ENCODE peak calls at places on chromosomes 13 and 19, in nine cellular contexts. E is fibroblast of mammary gland, D is A549, G is SK-N-SH, V is Calu3, W is pancreas, I is uterus, P is left ventricle myocardium inferior, X is HFF-Myc. M is an unnamed sample.

GRCh38 chr13:82292334-82292733 is 1589.9 kb downstream of the SLITRK1 start:
- DNase-seq in G (no peak), X (no peak), V (no peak), D (no peak), E (no peak), I (no peak), P (no peak), W (no peak), M (no peak)

GRCh38 chr19:51354103-51354741 is 12.0 kb downstream of the ETFB start:
- DNase-seq in E (no peak), W (no peak), D (no peak), P (no peak), I (no peak), G (no peak), X (no peak), V (no peak), M (no peak)

GRCh38 chr13:41587490-41587889 is 130.1 kb downstream of the RGCC start:
- DNase-seq in X (no peak), G (no peak), V (no peak), P (no peak), I (no peak), E (no peak), W (no peak), D (no peak), M (no peak)

GRCh38 chr13:25248071-25248470 is 39.2 kb downstream of the MTMR6 start:
- DNase-seq in V (no peak), P (no peak), I (no peak), X (no peak), E (no peak), W (no peak), D (no peak), G (no peak), M (no peak)

GRCh38 chr13:79483302-79483701 is 2.3 kb downstream of the NDFIP2 start:
- DNase-seq in P (no peak), V (no peak), D (no peak), X (peak), E (peak), G (no peak), W (no peak), I (no peak), M (no peak)

GRCh38 chr19:47232422-47233211 is 1.6 kb upstream of the BBC3 start:
- DNase-seq in V (peak), E (peak), I (no peak), G (no peak), W (peak), D (no peak), P (no peak), X (peak), M (peak)

GRCh38 chr13:39167018-39167417 is 128.8 kb downstream of the NHLRC3 start:
- DNase-seq in V (no peak), P (no peak), X (no peak), I (no peak), D (no peak), G (no peak), E (no peak), W (no peak), M (no peak)

GRCh38 chr19:23070353-23070781 is 46.5 kb upstream of the ZNF730 start:
- DNase-seq in E (peak), W (peak), V (no peak), X (peak), D (no peak), I (peak), G (peak), P (peak), M (no peak)

GRCh38 chr19:34128558-34129250 is 43.6 kb upstream of the LSM14A start:
- DNase-seq in E (peak), V (no peak), I (no peak), G (no peak), X (no peak), P (no peak), D (no peak), W (no peak), M (no peak)

GRCh38 chr19:43700368-43701015 is 15.4 kb upstream of the IRGC start:
- DNase-seq in P (peak), D (no peak), V (no peak), X (peak), I (peak), W (no peak), E (peak), G (no peak), M (no peak)

GRCh38 chr19:43776285-43776684 is 4.5 kb downstream of the KCNN4 start:
- DNase-seq in I (no peak), P (no peak), V (no peak), E (no peak), X (no peak), D (no peak), G (no peak), W (no peak), M (no peak)

GRCh38 chr13:44432595-44432994 is 59.0 kb downstream of the SERP2 start:
- DNase-seq in I (no peak), X (no peak), P (no peak), E (peak), V (no peak), W (no peak), D (no peak), G (no peak), M (no peak)

GRCh38 chr19:19439083-19439482 is 33.6 kb downstream of the GATAD2A start:
- DNase-seq in V (no peak), X (no peak), W (no peak), D (no peak), I (no peak), E (no peak), G (no peak), P (no peak), M (no peak)

GRCh38 chr19:4504297-4504701 is 14.0 kb downstream of the PLIN4 start:
- DNase-seq in P (no peak), E (no peak), X (no peak), W (no peak), V (no peak), I (no peak), D (no peak), G (no peak), M (no peak)

GRCh38 chr19:31943305-31943704 is 402.1 kb upstream of the ZNF507 start:
- DNase-seq in V (no peak), D (no peak), W (no peak), I (no peak), G (peak), X (no peak), P (no peak), E (no peak), M (no peak)

GRCh38 chr19:43464089-43464775 is 1.2 kb downstream of the LYPD3 start:
- DNase-seq in W (peak), E (no peak), D (no peak), P (peak), G (peak), V (peak), X (no peak), I (peak), M (no peak)

GRCh38 chr13:32142956-32143375 is 111.4 kb downstream of the FRY start:
- DNase-seq in E (peak), D (no peak), W (no peak), V (peak), P (no peak), I (no peak), G (peak), X (peak), M (no peak)

GRCh38 chr19:51145926-51146493 is 3.9 kb downstream of the SIGLEC7 start:
- DNase-seq in X (no peak), P (no peak), I (no peak), W (no peak), E (no peak), G (no peak), V (no peak), D (no peak), M (no peak)

GRCh38 chr19:290539-291521 is at the start of gene PLPP2:
- DNase-seq in V (peak), E (no peak), W (peak), D (peak), X (no peak), P (no peak), G (peak), I (peak), M (peak)

GRCh38 chr19:48393559-48394330 is at the start of gene GRIN2D:
- DNase-seq in G (peak), D (no peak), X (no peak), P (no peak), W (peak), I (no peak), E (no peak), V (no peak), M (no peak)
- TF ChIP-seq CTCF in G (peak), D (no peak), X (peak), P (no peak), W (no peak), I (no peak), E (no peak), V (no peak), M (no peak)

GRCh38 chr19:12247644-12248222 is 47.0 kb downstream of the ZNF44 start:
- DNase-seq in V (no peak), P (no peak), W (no peak), D (no peak), E (no peak), I (no peak), G (no peak), X (no peak), M (no peak)

GRCh38 chr19:12244370-12244769 is 50.3 kb downstream of the ZNF44 start:
- DNase-seq in E (no peak), W (no peak), P (no peak), D (no peak), V (no peak), X (no peak), G (no peak), I (no peak), M (no peak)
- TF ChIP-seq CTCF in E (no peak), W (no peak), P (peak), D (no peak), V (no peak), X (no peak), G (no peak), I (no peak), M (no peak)

GRCh38 chr19:1364070-1364719 is 19.5 kb upstream of the NDUFS7 start:
- DNase-seq in G (no peak), E (peak), P (no peak), D (no peak), V (no peak), X (no peak), I (no peak), W (no peak), M (no peak)
- TF ChIP-seq CTCF in G (peak), E (peak), P (no peak), D (no peak), V (no peak), X (no peak), I (no peak), W (no peak), M (peak)

GRCh38 chr19:3343619-3344502 is 22.5 kb upstream of the NFIC start:
- DNase-seq in V (peak), G (peak), W (peak), I (peak), P (peak), D (peak), X (no peak), E (peak), M (peak)
- TF ChIP-seq CTCF in V (no peak), G (no peak), W (no peak), I (no peak), P (no peak), D (peak), X (no peak), E (no peak), M (no peak)

DNA sequence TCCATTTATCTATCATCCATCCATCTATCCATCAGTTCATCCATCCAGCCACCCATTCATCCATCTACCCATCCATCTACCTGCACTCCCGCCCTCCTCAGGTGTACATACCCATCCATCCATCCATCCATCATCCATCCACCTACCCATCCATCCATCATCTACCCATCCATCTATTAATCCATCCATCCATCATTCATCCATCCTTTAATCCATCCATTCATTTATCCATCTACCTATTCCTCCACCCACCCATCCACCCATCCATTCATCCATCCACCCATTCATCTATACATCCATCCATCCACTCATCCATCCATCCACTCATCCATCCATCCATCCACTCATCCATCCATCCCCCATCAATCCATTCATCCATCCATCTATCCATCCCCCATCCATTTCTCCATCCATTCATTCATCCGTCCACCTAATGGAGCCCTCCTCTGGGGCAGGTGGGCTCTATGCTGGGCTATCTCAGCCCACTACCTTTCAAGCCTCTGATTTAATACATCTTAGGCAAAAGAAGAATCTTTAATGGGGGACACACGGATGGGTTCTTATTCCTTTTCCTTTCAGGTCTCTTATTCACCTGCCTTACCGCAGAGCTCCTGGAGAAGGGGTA is 178.9 kb downstream of the URI1 start:
- DNase-seq in P (no peak), D (no peak), G (no peak), E (no peak), W (no peak), X (no peak), V (no peak), I (no peak), M (no peak)
- TF ChIP-seq CTCF in P (no peak), D (no peak), G (no peak), E (no peak), W (no peak), X (no peak), V (no peak), I (no peak), M (no peak)

GRCh38 chr19:41363753-41364545 is at the start of gene B9D2:
- DNase-seq in P (peak), D (peak), I (peak), E (peak), W (peak), X (peak), V (peak), G (peak), M (peak)
- TF ChIP-seq CTCF in P (no peak), D (no peak), I (no peak), E (no peak), W (no peak), X (no peak), V (no peak), G (no peak), M (no peak)

DNA sequence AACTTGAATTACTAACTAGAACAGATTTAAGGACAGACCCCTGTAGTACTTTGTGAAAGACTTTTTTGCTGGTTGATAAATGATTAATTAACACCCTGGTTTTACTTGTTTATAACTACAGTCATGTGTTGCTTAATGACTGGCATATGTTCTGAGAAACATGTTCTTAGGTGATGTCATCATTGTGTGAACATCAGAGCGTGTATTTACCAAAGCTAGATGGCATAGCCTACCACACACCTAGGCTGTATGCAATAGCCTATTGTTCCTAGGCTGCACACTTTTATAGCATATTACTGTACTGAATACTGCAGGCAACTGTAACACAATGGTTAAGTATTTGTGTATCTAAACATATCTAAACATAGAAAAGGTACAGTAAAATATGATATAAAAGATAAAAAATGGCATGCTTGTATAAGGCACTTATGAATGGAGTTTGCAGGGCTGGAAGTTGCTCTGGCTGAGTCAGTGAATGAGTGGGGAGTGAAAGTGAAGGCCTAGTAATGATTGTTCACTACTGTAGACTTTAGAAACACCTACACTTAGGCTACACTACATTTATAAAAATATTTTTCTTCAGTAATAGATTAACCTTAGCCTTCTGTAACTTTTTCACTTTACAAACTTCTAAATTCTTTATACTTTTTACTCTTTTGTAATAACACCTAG is 260.3 kb downstream of the KCNRG start:
- DNase-seq in W (no peak), P (no peak), E (peak), D (no peak), G (no peak), X (no peak), V (no peak), I (no peak), M (no peak)
- TF ChIP-seq CTCF in W (no peak), P (no peak), E (no peak), D (no peak), G (no peak), X (no peak), V (no peak), I (no peak), M (no peak)

DNA sequence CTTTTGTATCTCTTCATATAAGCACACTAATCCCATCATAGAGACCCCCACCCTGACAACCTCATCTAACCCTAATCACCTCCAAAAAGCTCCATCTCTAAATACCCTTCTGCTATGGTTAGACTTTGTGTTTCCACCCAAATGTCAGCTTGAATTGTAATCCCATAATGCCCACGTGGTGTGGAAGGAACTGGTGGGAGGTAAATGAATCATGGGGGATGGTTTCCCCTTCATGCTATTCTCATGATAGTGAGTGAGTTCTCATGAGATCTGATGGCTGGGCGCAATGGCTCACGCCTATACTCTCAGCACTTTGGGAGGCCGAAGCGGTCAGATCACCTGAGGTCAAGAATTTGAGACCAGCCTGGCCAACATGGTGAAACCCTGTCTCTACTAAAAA is 2.5 kb downstream of the VMAC start:
- DNase-seq in W (no peak), P (no peak), I (no peak), V (no peak), D (no peak), X (no peak), G (no peak), E (peak), M (no peak)
- TF ChIP-seq CTCF in W (no peak), P (no peak), I (no peak), V (no peak), D (no peak), X (no peak), G (no peak), E (no peak), M (no peak)

GRCh38 chr13:92510416-92510815 is 716.2 kb upstream of the GPC6 start:
- DNase-seq in G (no peak), E (no peak), P (no peak), W (no peak), D (no peak), I (no peak), V (no peak), X (no peak), M (peak)
- TF ChIP-seq CTCF in G (no peak), E (no peak), P (no peak), W (no peak), D (no peak), I (no peak), V (no peak), X (no peak), M (no peak)

M was measured in RWPE1.